ENCODE peak calls at places on chromosomes 3 and 15, in four cellular contexts. E, T, G and P are unnamed samples. For H3K4me1, the result is how much of the 10 kb centered on the place peaks cover.

GRCh38 chr3:25594007-25594502 is 70.7 kb downstream of the TOP2B start:
- DNase-seq in E (peak), T (no peak), G (no peak), P (peak)

GRCh38 chr3:196499061-196499460 is 4.5 kb downstream of the RNF168 start:
- DNase-seq in E (no peak), T (peak), G (no peak), P (no peak)

GRCh38 chr3:43290961-43291360 is 4.6 kb downstream of the SNRK start:
- DNase-seq in E (peak), T (no peak), G (no peak), P (peak)

GRCh38 chr3:67415504-67415903 is 238.9 kb downstream of the SUCLG2 start:
- DNase-seq in E (no peak), T (no peak), G (no peak), P (no peak)

GRCh38 chr15:55358471-55358870 is 39.4 kb downstream of the PIGB start:
- DNase-seq in E (no peak), T (no peak), G (no peak), P (no peak)

GRCh38 chr15:66702770-66703539 is 919 bp downstream of the SMAD6 start:
- DNase-seq in E (no peak), T (no peak), G (no peak), P (no peak)

GRCh38 chr3:134708025-134708597 is 57.3 kb upstream of the KY start:
- DNase-seq in E (no peak), T (no peak), G (no peak), P (no peak)

GRCh38 chr3:112392393-112393359 is 59.7 kb downstream of the CD200 start:
- DNase-seq in E (no peak), T (no peak), G (no peak), P (no peak)

GRCh38 chr3:131772278-131772893 is 262.4 kb downstream of the CPNE4 start:
- DNase-seq in E (peak), T (no peak), G (no peak), P (no peak)

GRCh38 chr3:150743508-150743907 is 19.5 kb downstream of the SIAH2 start:
- DNase-seq in E (peak), T (no peak), G (no peak), P (peak)

GRCh38 chr15:26102988-26103387 is 239.9 kb upstream of the ATP10A start:
- DNase-seq in E (no peak), T (no peak), G (no peak), P (peak)

GRCh38 chr3:110743202-110743601 is 328.4 kb upstream of the NECTIN3 start:
- DNase-seq in E (no peak), T (no peak), G (no peak), P (no peak)

GRCh38 chr3:163490119-163490518 is 1588.2 kb downstream of the SI start:
- DNase-seq in E (peak), T (no peak), G (no peak), P (peak)

GRCh38 chr3:45479627-45480026 is 91.3 kb downstream of the LARS2 start:
- DNase-seq in E (peak), T (no peak), G (no peak), P (peak)

GRCh38 chr15:68207176-68207935 is 2.2 kb upstream of the CALML4 start:
- DNase-seq in E (no peak), T (no peak), G (no peak), P (no peak)

GRCh38 chr3:38001456-38002081 is 11.0 kb downstream of the VILL start:
- DNase-seq in E (no peak), T (peak), G (peak), P (no peak)

GRCh38 chr15:61840090-61840489 is 220.2 kb downstream of the VPS13C start:
- DNase-seq in E (no peak), T (no peak), G (no peak), P (no peak)

GRCh38 chr3:107775958-107776357 is 253.2 kb downstream of the BBX start:
- DNase-seq in E (no peak), T (no peak), G (no peak), P (no peak)

GRCh38 chr3:141078200-141078599 is 27.1 kb downstream of the SPSB4 start:
- DNase-seq in E (no peak), T (no peak), G (no peak), P (no peak)

GRCh38 chr3:42118762-42119361 is 27.7 kb downstream of the TRAK1 start:
- DNase-seq in E (peak), T (peak), G (peak), P (peak)

GRCh38 chr3:3172627-3173026 is 6.9 kb downstream of the CRBN start:
- DNase-seq in E (no peak), T (no peak), G (no peak), P (no peak)

DNA sequence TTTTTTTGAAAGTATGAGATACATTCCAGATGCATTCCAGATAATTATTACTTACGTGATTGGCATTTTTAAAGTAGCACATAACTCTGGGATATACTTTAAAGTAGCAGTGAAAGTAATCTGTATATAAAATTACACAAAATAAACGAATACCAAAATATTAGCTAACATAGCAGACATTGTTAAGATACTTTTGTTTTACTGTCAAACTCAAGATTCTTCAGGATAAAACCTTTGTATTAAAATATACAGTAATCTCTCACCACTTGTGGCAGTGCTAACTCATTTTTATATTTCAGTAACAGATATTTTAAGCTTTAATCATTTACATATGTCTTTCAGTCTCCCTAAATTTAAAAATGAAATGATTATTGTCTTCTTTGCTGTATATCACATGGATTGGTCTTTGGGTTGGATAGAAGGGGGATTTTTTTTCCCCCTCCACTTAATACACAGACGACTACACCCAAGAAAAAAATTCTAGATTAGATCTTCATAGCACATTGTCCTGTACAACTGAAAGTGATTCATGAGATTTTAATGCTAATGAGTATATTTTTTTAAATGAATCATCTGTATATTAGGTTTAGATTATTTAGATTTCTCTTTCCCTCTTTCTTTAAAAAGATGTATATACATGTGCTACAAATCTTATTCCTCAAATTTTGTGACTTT is 24.6 kb upstream of the EBLN2 start:
- DNase-seq in E (peak), T (no peak), G (no peak), P (peak)
- H3K27ac ChIP-seq in E (peak), T (no peak), G (no peak), P (peak)

GRCh38 chr15:101122266-101122665 is 129.6 kb downstream of the CHSY1 start:
- DNase-seq in E (no peak), T (no peak), G (no peak), P (no peak)

GRCh38 chr15:101123222-101123910 is 128.5 kb downstream of the CHSY1 start:
- DNase-seq in E (no peak), T (no peak), G (no peak), P (no peak)

GRCh38 chr15:101120961-101121360 is 130.9 kb downstream of the CHSY1 start:
- DNase-seq in E (no peak), T (no peak), G (no peak), P (no peak)

GRCh38 chr15:101121511-101122090 is 130.2 kb downstream of the CHSY1 start:
- DNase-seq in E (peak), T (peak), G (peak), P (no peak)

GRCh38 chr15:101122806-101123205 is 129.0 kb downstream of the CHSY1 start:
- DNase-seq in E (no peak), T (no peak), G (no peak), P (no peak)
- H3K4me1 ChIP-seq in E (under half), T (under half), G (under half), P (under half)

GRCh38 chr15:92636401-92636949 is 19.1 kb downstream of the FAM174B start:
- DNase-seq in E (no peak), T (no peak), G (no peak), P (no peak)
- H3K27ac ChIP-seq in E (no peak), T (no peak), G (no peak), P (no peak)

GRCh38 chr15:39269821-39270220 is 311.1 kb upstream of the THBS1 start:
- DNase-seq in E (no peak), T (no peak), G (no peak), P (no peak)

GRCh38 chr15:39269352-39269751 is 311.5 kb upstream of the THBS1 start:
- DNase-seq in E (no peak), T (no peak), G (no peak), P (no peak)

GRCh38 chr15:39266882-39267281 is 314.0 kb upstream of the THBS1 start:
- DNase-seq in E (no peak), T (no peak), G (no peak), P (no peak)

GRCh38 chr15:39265261-39265660 is 315.6 kb upstream of the THBS1 start:
- DNase-seq in E (no peak), T (no peak), G (no peak), P (no peak)

GRCh38 chr15:39267685-39268084 is 313.2 kb upstream of the THBS1 start:
- DNase-seq in E (no peak), T (no peak), G (no peak), P (no peak)
- H3K4me1 ChIP-seq in E (under half), T (under half), G (under half), P (under half)

GRCh38 chr3:48034000-48034516 is 17.8 kb upstream of the MAP4 start:
- DNase-seq in E (peak), T (no peak), G (no peak), P (peak)
- H3K27ac ChIP-seq in E (no peak), T (peak), G (peak), P (no peak)

GRCh38 chr3:53173107-53173506 is 12.1 kb downstream of the PRKCD start:
- DNase-seq in E (no peak), T (no peak), G (no peak), P (no peak)
- H3K4me1 ChIP-seq in E (under half), T (under half), G (under half), P (under half)

GRCh38 chr3:50341996-50342732 is 1.5 kb upstream of the RASSF1 start:
- DNase-seq in E (no peak), T (no peak), G (no peak), P (no peak)
- H3K27ac ChIP-seq in E (no peak), T (no peak), G (no peak), P (no peak)